ENCODE peak calls at places on chromosomes 16 and 17, in nine cellular contexts. Q is stimulated activated CD8-positive, alpha-beta memory T cell treated with anti-CD3 and anti-CD28 coated beads, Interleukin-12 subunit alpha, Interleukin-12 subunit beta, amount 100 ng/mL, for 4 hours; H is IMR-90; N is NCI-H460; F is HuH-7.5; K is adrenal gland; T is M059J; S is retina; W is hypothalamus. R is an unnamed sample.

GRCh38 chr16:75087040-75087979 is 29.3 kb downstream of the LDHD start:
- DNase-seq in S (no peak), T (no peak), Q (no peak), W (no peak), N (no peak), K (no peak), F (no peak), H (peak), R (peak)

GRCh38 chr17:3865166-3865565 is 19.1 kb upstream of the NCBP3 start:
- DNase-seq in H (no peak), N (no peak), K (peak), S (no peak), W (peak), F (no peak), T (peak), Q (no peak), R (no peak)

GRCh38 chr17:30554839-30555751 is 77.9 kb downstream of the GOSR1 start:
- DNase-seq in S (no peak), K (no peak), Q (no peak), T (peak), W (no peak), N (peak), H (peak), F (peak), R (no peak)

GRCh38 chr17:37614391-37614790 is 5.2 kb upstream of the SYNRG start:
- DNase-seq in H (peak), T (peak), K (no peak), Q (no peak), F (no peak), N (no peak), W (no peak), S (no peak), R (no peak)

GRCh38 chr16:29641561-29641960 is 21.5 kb upstream of the SPN start:
- DNase-seq in Q (no peak), T (peak), W (no peak), K (no peak), S (no peak), H (no peak), F (no peak), N (no peak), R (no peak)

GRCh38 chr17:69179227-69179952 is 37.7 kb upstream of the ABCA6 start:
- DNase-seq in S (no peak), Q (no peak), W (no peak), T (peak), H (peak), N (no peak), K (peak), F (no peak), R (no peak)

GRCh38 chr17:41446806-41447205 is 6.0 kb upstream of the KRT38 start:
- DNase-seq in K (no peak), T (peak), S (no peak), H (peak), F (no peak), Q (no peak), N (no peak), W (no peak), R (no peak)

GRCh38 chr17:42617956-42618431 is 8.5 kb downstream of the TUBG1 start:
- DNase-seq in K (no peak), N (no peak), Q (no peak), S (no peak), F (no peak), T (no peak), W (no peak), H (no peak), R (no peak)

GRCh38 chr17:36525888-36526287 is 8.8 kb downstream of the MYO19 start:
- DNase-seq in S (no peak), T (no peak), H (no peak), W (no peak), F (no peak), Q (no peak), N (no peak), K (no peak), R (no peak)